ENCODE peak calls at places on chromosomes 16 and 17, in eight cellular contexts. C is tibial artery, E is osteoblast, R is fibroblast of the aortic adventitia, U is pons, B is RPMI7951, O is AG20443, P is epithelial cell of esophagus. V is an unnamed sample.

GRCh38 chr16:23640669-23640958 is 496 bp downstream of the PALB2 start:
- DNase-seq in C (no peak), B (peak), E (peak), U (peak), R (peak), P (peak), O (no peak), V (no peak)

GRCh38 chr17:4908301-4908700 is 5.4 kb upstream of the CHRNE start:
- DNase-seq in C (no peak), E (peak), U (no peak), O (no peak), B (peak), P (peak), R (peak), V (no peak)

GRCh38 chr17:18905226-18905625 is 46.7 kb upstream of the SLC5A10 start:
- DNase-seq in U (peak), C (no peak), P (no peak), O (no peak), R (no peak), E (no peak), B (no peak), V (no peak)

GRCh38 chr16:23959069-23959800 is 123.5 kb downstream of the PRKCB start:
- DNase-seq in R (no peak), B (no peak), O (no peak), E (no peak), C (no peak), P (no peak), U (no peak), V (no peak)

GRCh38 chr16:876041-876335 is 75.5 kb upstream of the GNG13 start:
- DNase-seq in O (no peak), C (no peak), R (no peak), P (no peak), B (no peak), U (no peak), E (no peak), V (no peak)

GRCh38 chr17:56289321-56289720 is 136.0 kb downstream of the ANKFN1 start:
- DNase-seq in C (no peak), R (no peak), U (no peak), B (peak), P (no peak), E (no peak), O (peak), V (no peak)

GRCh38 chr17:2954898-2955445 is 108.4 kb downstream of the OR1D5 start:
- DNase-seq in B (peak), U (no peak), O (peak), P (peak), C (no peak), R (peak), E (peak), V (peak)

GRCh38 chr17:38428150-38428642 is at the start of gene ARHGAP23:
- DNase-seq in O (peak), R (peak), E (peak), C (peak), U (peak), P (no peak), B (peak), V (peak)

GRCh38 chr17:43021739-43022512 is at the start of gene VAT1:
- DNase-seq in E (peak), B (peak), U (peak), O (peak), R (peak), C (peak), P (peak), V (peak)

GRCh38 chr17:3960764-3961163 is 3.5 kb downstream of the ATP2A3 start:
- DNase-seq in B (no peak), E (no peak), P (no peak), C (no peak), O (peak), R (no peak), U (no peak), V (no peak)

GRCh38 chr17:68204736-68205135 is 43.1 kb upstream of the AMZ2 start:
- DNase-seq in R (no peak), P (no peak), C (no peak), U (no peak), B (peak), O (no peak), E (no peak), V (no peak)

GRCh38 chr17:18071751-18072150 is 16.0 kb upstream of the DRG2 start:
- DNase-seq in P (no peak), O (no peak), R (no peak), B (no peak), C (no peak), U (no peak), E (no peak), V (no peak)

V was measured in ACHN.